ENCODE peak calls at places on chromosomes 11 and 22, in five cellular contexts. L is posterior vena cava; N is H9; K is CD8-positive, alpha-beta memory T cell; P is activated T-helper 1 cell treated with Interleukin-2 at 50 U/mL for 16 hours. Q is an unnamed sample.

GRCh38 chr11:120775986-120776682 is 247.8 kb upstream of the TBCEL start:
- DNase-seq in K (no peak), N (peak), P (no peak), L (no peak), Q (no peak)

GRCh38 chr11:18427240-18427639 is 15.1 kb downstream of the LDHC start:
- DNase-seq in P (no peak), K (no peak), L (no peak), N (no peak), Q (no peak)

GRCh38 chr22:45284705-45285305 is at the start of gene UPK3A:
- DNase-seq in P (peak), K (peak), N (peak), L (peak), Q (peak)

GRCh38 chr11:96964661-96965060 is 574.8 kb downstream of the JRKL start:
- DNase-seq in L (no peak), P (no peak), K (no peak), N (no peak), Q (no peak)

GRCh38 chr11:61912991-61913698 is 4.2 kb downstream of the RAB3IL1 start:
- DNase-seq in L (peak), N (peak), P (no peak), K (no peak), Q (no peak)

GRCh38 chr11:82967381-82967780 is 65.8 kb downstream of the DDIAS start:
- DNase-seq in P (no peak), K (no peak), L (no peak), N (no peak), Q (no peak)

GRCh38 chr11:67293090-67293489 is 4.0 kb downstream of the ANKRD13D start:
- DNase-seq in N (no peak), K (no peak), P (no peak), L (no peak), Q (no peak)

GRCh38 chr22:45880732-45881523 is 96.0 kb downstream of the WNT7B start:
- DNase-seq in L (peak), K (no peak), N (peak), P (no peak), Q (no peak)

GRCh38 chr22:31820655-31821054 is 66.8 kb downstream of the DEPDC5 start:
- DNase-seq in K (no peak), P (no peak), N (no peak), L (no peak), Q (no peak)

GRCh38 chr22:48943567-48944432 is 883.9 kb downstream of the BRD1 start:
- DNase-seq in N (peak), P (no peak), L (peak), K (no peak), Q (peak)

GRCh38 chr22:41397143-41397811 is 15.5 kb downstream of the TEF start:
- DNase-seq in N (no peak), P (no peak), K (no peak), L (no peak), Q (no peak)

GRCh38 chr11:121451982-121452608 is at the start of gene SORL1:
- DNase-seq in P (peak), K (peak), L (peak), N (peak), Q (peak)

GRCh38 chr11:119055901-119056300 is 1.1 kb downstream of the HYOU1 start:
- DNase-seq in P (no peak), K (no peak), N (no peak), L (no peak), Q (no peak)

GRCh38 chr11:119025978-119026766 is 4.5 kb downstream of the SLC37A4 start:
- DNase-seq in P (no peak), L (peak), K (no peak), N (no peak), Q (no peak)

GRCh38 chr11:66082936-66083698 is 13.0 kb downstream of the PACS1 start:
- DNase-seq in K (no peak), N (no peak), L (no peak), P (no peak), Q (peak)

GRCh38 chr11:112856133-112856532 is 105.1 kb upstream of the NCAM1 start:
- DNase-seq in L (no peak), N (no peak), K (no peak), P (no peak), Q (no peak)

GRCh38 chr11:111417011-111417765 is 38.1 kb upstream of the POU2AF1 start:
- DNase-seq in N (no peak), P (no peak), K (no peak), L (no peak), Q (no peak)

GRCh38 chr11:74280494-74280893 is 30.9 kb downstream of the P4HA3 start:
- DNase-seq in N (no peak), K (no peak), L (no peak), P (no peak), Q (peak)

GRCh38 chr11:50071584-50072225 is 39.0 kb downstream of the OR4C45 start:
- DNase-seq in K (no peak), P (no peak), N (no peak), L (no peak), Q (no peak)

GRCh38 chr11:8671651-8672062 is 10.8 kb downstream of the TRIM66 start:
- DNase-seq in P (no peak), K (no peak), N (peak), L (no peak), Q (peak)

GRCh38 chr11:13031349-13031748 is 22.2 kb downstream of the RASSF10 start:
- DNase-seq in K (no peak), P (no peak), N (no peak), L (no peak), Q (no peak)

GRCh38 chr11:75421902-75422247 is 11.1 kb downstream of the KLHL35 start:
- DNase-seq in N (no peak), K (no peak), L (peak), P (no peak), Q (no peak)

GRCh38 chr22:24954114-24954463 is 1.6 kb downstream of the KIAA1671 start:
- DNase-seq in K (no peak), L (no peak), P (no peak), N (no peak), Q (no peak)

GRCh38 chr11:63404536-63404935 is 35.0 kb downstream of the SLC22A9 start:
- DNase-seq in K (no peak), P (no peak), L (no peak), N (no peak), Q (no peak)

GRCh38 chr11:119697882-119698281 is 31.1 kb downstream of the NECTIN1 start:
- DNase-seq in N (no peak), P (no peak), L (no peak), K (no peak), Q (no peak)

GRCh38 chr11:68387840-68388239 is 72.7 kb upstream of the PPP6R3 start:
- DNase-seq in P (no peak), L (no peak), K (no peak), N (no peak), Q (no peak)

GRCh38 chr11:14041040-14041439 is 78.5 kb downstream of the SPON1 start:
- DNase-seq in N (no peak), L (no peak), K (no peak), P (no peak), Q (no peak)

GRCh38 chr11:100515087-100515486 is 172.0 kb upstream of the ARHGAP42 start:
- DNase-seq in K (no peak), N (peak), P (no peak), L (no peak), Q (no peak)

Q was measured in NCI-H774.